ENCODE peak calls at places on chromosomes 4 and X, in eight cellular contexts. One of them, this sample, is unnamed.

GRCh38 chrX:69088171-69088938 is 76.9 kb downstream of the PJA1 start:
- DNase-seq in colonic mucosa: no peak
- DNase-seq in CD4-positive, alpha-beta T cell: no peak
- DNase-seq in K562: no peak
- DNase-seq in glutamatergic neuron: no peak
- DNase-seq in neural crest cell: peak
- DNase-seq in psoas muscle: no peak
- DNase-seq in tibial artery: no peak
- DNase-seq in this sample: no peak

GRCh38 chrX:1476682-1477081 is 24.0 kb upstream of the ASMTL start:
- DNase-seq in CD4-positive, alpha-beta T cell: no peak
- DNase-seq in glutamatergic neuron: no peak
- DNase-seq in colonic mucosa: peak
- DNase-seq in tibial artery: no peak
- DNase-seq in neural crest cell: no peak
- DNase-seq in psoas muscle: no peak
- DNase-seq in K562: no peak
- DNase-seq in this sample: no peak

GRCh38 chr4:1395941-1396805 is 10.1 kb downstream of the NKX1-1 start:
- DNase-seq in psoas muscle: no peak
- DNase-seq in tibial artery: peak
- DNase-seq in neural crest cell: no peak
- DNase-seq in colonic mucosa: no peak
- DNase-seq in glutamatergic neuron: no peak
- DNase-seq in K562: no peak
- DNase-seq in CD4-positive, alpha-beta T cell: no peak
- DNase-seq in this sample: no peak

GRCh38 chr4:140448162-140448561 is 20.7 kb upstream of the CLGN start:
- DNase-seq in neural crest cell: no peak
- DNase-seq in colonic mucosa: no peak
- DNase-seq in psoas muscle: no peak
- DNase-seq in glutamatergic neuron: no peak
- DNase-seq in K562: no peak
- DNase-seq in CD4-positive, alpha-beta T cell: no peak
- DNase-seq in tibial artery: no peak
- DNase-seq in this sample: no peak

GRCh38 chr4:8537041-8537461 is 43.1 kb upstream of the GPR78 start:
- DNase-seq in psoas muscle: peak
- DNase-seq in tibial artery: no peak
- DNase-seq in glutamatergic neuron: no peak
- DNase-seq in colonic mucosa: peak
- DNase-seq in CD4-positive, alpha-beta T cell: no peak
- DNase-seq in K562: peak
- DNase-seq in neural crest cell: no peak
- DNase-seq in this sample: no peak

GRCh38 chrX:53479295-53479694 is 45.1 kb upstream of the HSD17B10 start:
- DNase-seq in colonic mucosa: no peak
- DNase-seq in tibial artery: no peak
- DNase-seq in psoas muscle: no peak
- DNase-seq in glutamatergic neuron: no peak
- DNase-seq in neural crest cell: no peak
- DNase-seq in K562: peak
- DNase-seq in CD4-positive, alpha-beta T cell: no peak
- DNase-seq in this sample: no peak

GRCh38 chr4:109248322-109248895 is 54.0 kb downstream of the COL25A1 start:
- DNase-seq in tibial artery: no peak
- DNase-seq in neural crest cell: no peak
- DNase-seq in K562: no peak
- DNase-seq in CD4-positive, alpha-beta T cell: no peak
- DNase-seq in psoas muscle: no peak
- DNase-seq in glutamatergic neuron: no peak
- DNase-seq in colonic mucosa: no peak
- DNase-seq in this sample: no peak

GRCh38 chrX:84724576-84724975 is 222.3 kb upstream of the HDX start:
- DNase-seq in glutamatergic neuron: no peak
- DNase-seq in CD4-positive, alpha-beta T cell: no peak
- DNase-seq in colonic mucosa: no peak
- DNase-seq in neural crest cell: no peak
- DNase-seq in K562: no peak
- DNase-seq in tibial artery: no peak
- DNase-seq in psoas muscle: no peak
- DNase-seq in this sample: no peak

GRCh38 chr4:5821665-5822358 is 71.1 kb downstream of the CRMP1 start:
- DNase-seq in psoas muscle: no peak
- DNase-seq in colonic mucosa: no peak
- DNase-seq in K562: peak
- DNase-seq in glutamatergic neuron: peak
- DNase-seq in neural crest cell: peak
- DNase-seq in CD4-positive, alpha-beta T cell: no peak
- DNase-seq in tibial artery: no peak
- DNase-seq in this sample: peak

GRCh38 chr4:44661940-44662622 is 10.7 kb upstream of the YIPF7 start:
- DNase-seq in psoas muscle: no peak
- DNase-seq in tibial artery: no peak
- DNase-seq in neural crest cell: no peak
- DNase-seq in glutamatergic neuron: no peak
- DNase-seq in colonic mucosa: no peak
- DNase-seq in K562: no peak
- DNase-seq in CD4-positive, alpha-beta T cell: no peak
- DNase-seq in this sample: no peak

GRCh38 chrX:129781134-129782014 is 1.6 kb downstream of the SASH3 start:
- DNase-seq in neural crest cell: no peak
- DNase-seq in CD4-positive, alpha-beta T cell: peak
- DNase-seq in glutamatergic neuron: no peak
- DNase-seq in tibial artery: no peak
- DNase-seq in K562: no peak
- DNase-seq in psoas muscle: peak
- DNase-seq in colonic mucosa: no peak
- DNase-seq in this sample: no peak

GRCh38 chr4:134544303-134544761 is 342.7 kb upstream of the PABPC4L start:
- DNase-seq in psoas muscle: no peak
- DNase-seq in colonic mucosa: no peak
- DNase-seq in neural crest cell: no peak
- DNase-seq in glutamatergic neuron: no peak
- DNase-seq in CD4-positive, alpha-beta T cell: no peak
- DNase-seq in tibial artery: no peak
- DNase-seq in K562: no peak
- DNase-seq in this sample: no peak

GRCh38 chr4:184250795-184251679 is 33.4 kb upstream of the ENPP6 start:
- DNase-seq in tibial artery: no peak
- DNase-seq in glutamatergic neuron: no peak
- DNase-seq in psoas muscle: no peak
- DNase-seq in K562: peak
- DNase-seq in colonic mucosa: no peak
- DNase-seq in neural crest cell: no peak
- DNase-seq in CD4-positive, alpha-beta T cell: no peak
- DNase-seq in this sample: no peak

GRCh38 chr4:40713798-40714197 is 36.0 kb upstream of the NSUN7 start:
- DNase-seq in CD4-positive, alpha-beta T cell: no peak
- DNase-seq in glutamatergic neuron: no peak
- DNase-seq in colonic mucosa: no peak
- DNase-seq in K562: no peak
- DNase-seq in tibial artery: no peak
- DNase-seq in neural crest cell: no peak
- DNase-seq in psoas muscle: no peak
- DNase-seq in this sample: no peak

GRCh38 chr4:54032558-54033135 is 31.8 kb downstream of the CHIC2 start:
- DNase-seq in colonic mucosa: no peak
- DNase-seq in CD4-positive, alpha-beta T cell: no peak
- DNase-seq in glutamatergic neuron: no peak
- DNase-seq in K562: no peak
- DNase-seq in psoas muscle: no peak
- DNase-seq in neural crest cell: no peak
- DNase-seq in tibial artery: no peak
- DNase-seq in this sample: no peak

GRCh38 chrX:15815779-15816452 is 25.6 kb downstream of the ZRSR2 start:
- DNase-seq in K562: peak
- DNase-seq in tibial artery: no peak
- DNase-seq in neural crest cell: peak
- DNase-seq in CD4-positive, alpha-beta T cell: peak
- DNase-seq in psoas muscle: no peak
- DNase-seq in colonic mucosa: no peak
- DNase-seq in glutamatergic neuron: no peak
- DNase-seq in this sample: peak

GRCh38 chrX:69262036-69262905 is 97.0 kb upstream of the PJA1 start:
- DNase-seq in CD4-positive, alpha-beta T cell: no peak
- DNase-seq in psoas muscle: no peak
- DNase-seq in tibial artery: no peak
- DNase-seq in colonic mucosa: no peak
- DNase-seq in glutamatergic neuron: no peak
- DNase-seq in K562: no peak
- DNase-seq in neural crest cell: no peak
- DNase-seq in this sample: no peak

GRCh38 chr4:178316211-178316610 is 874.0 kb upstream of the AGA start:
- DNase-seq in K562: no peak
- DNase-seq in tibial artery: no peak
- DNase-seq in neural crest cell: no peak
- DNase-seq in colonic mucosa: peak
- DNase-seq in psoas muscle: no peak
- DNase-seq in CD4-positive, alpha-beta T cell: no peak
- DNase-seq in glutamatergic neuron: no peak
- DNase-seq in this sample: no peak

GRCh38 chrX:20515841-20516461 is 249.2 kb upstream of the RPS6KA3 start:
- DNase-seq in colonic mucosa: no peak
- DNase-seq in tibial artery: no peak
- DNase-seq in glutamatergic neuron: no peak
- DNase-seq in CD4-positive, alpha-beta T cell: no peak
- DNase-seq in psoas muscle: no peak
- DNase-seq in K562: peak
- DNase-seq in neural crest cell: no peak
- DNase-seq in this sample: no peak

GRCh38 chr4:87527446-87528240 is 1.5 kb downstream of the SPARCL1 start:
- DNase-seq in K562: no peak
- DNase-seq in psoas muscle: no peak
- DNase-seq in glutamatergic neuron: no peak
- DNase-seq in tibial artery: no peak
- DNase-seq in CD4-positive, alpha-beta T cell: no peak
- DNase-seq in neural crest cell: no peak
- DNase-seq in colonic mucosa: no peak
- DNase-seq in this sample: no peak

GRCh38 chr4:87529187-87529586 is at the start of gene SPARCL1:
- DNase-seq in glutamatergic neuron: no peak
- DNase-seq in tibial artery: no peak
- DNase-seq in CD4-positive, alpha-beta T cell: no peak
- DNase-seq in K562: no peak
- DNase-seq in psoas muscle: peak
- DNase-seq in neural crest cell: no peak
- DNase-seq in colonic mucosa: no peak
- DNase-seq in this sample: no peak

GRCh38 chr4:87524456-87524855 is 4.7 kb downstream of the SPARCL1 start:
- DNase-seq in glutamatergic neuron: no peak
- DNase-seq in psoas muscle: no peak
- DNase-seq in colonic mucosa: no peak
- DNase-seq in neural crest cell: no peak
- DNase-seq in K562: no peak
- DNase-seq in CD4-positive, alpha-beta T cell: no peak
- DNase-seq in tibial artery: no peak
- DNase-seq in this sample: no peak

GRCh38 chr4:87523307-87523706 is 5.9 kb downstream of the SPARCL1 start:
- DNase-seq in glutamatergic neuron: no peak
- DNase-seq in CD4-positive, alpha-beta T cell: no peak
- DNase-seq in K562: no peak
- DNase-seq in psoas muscle: no peak
- DNase-seq in neural crest cell: no peak
- DNase-seq in tibial artery: no peak
- DNase-seq in colonic mucosa: no peak
- DNase-seq in this sample: no peak

DNA sequence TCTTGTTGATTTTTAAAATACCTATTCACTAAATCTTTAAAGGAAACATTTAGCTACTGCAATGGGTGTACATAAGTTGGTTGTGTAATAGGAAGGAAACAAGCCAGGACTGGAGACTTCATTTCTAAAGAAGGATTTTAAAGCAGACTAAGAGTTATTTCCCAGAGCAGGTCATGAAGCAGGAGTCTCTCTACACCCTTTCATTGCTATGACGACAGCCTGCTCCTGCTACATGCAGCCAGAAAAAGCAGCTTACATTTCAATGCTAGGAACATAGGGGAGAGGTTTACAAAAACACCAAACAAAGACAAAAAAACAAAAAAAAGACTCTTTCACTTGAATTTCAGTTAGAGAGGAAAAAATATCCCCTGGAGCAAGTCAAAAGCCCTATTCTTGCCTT is 3.5 kb downstream of the SPARCL1 start:
- DNase-seq in glutamatergic neuron: no peak
- DNase-seq in psoas muscle: no peak
- DNase-seq in CD4-positive, alpha-beta T cell: no peak
- DNase-seq in neural crest cell: no peak
- DNase-seq in K562: no peak
- DNase-seq in tibial artery: no peak
- DNase-seq in colonic mucosa: no peak
- DNase-seq in this sample: no peak
- TF ChIP-seq CTCF in glutamatergic neuron: no peak
- TF ChIP-seq CTCF in psoas muscle: no peak
- TF ChIP-seq CTCF in CD4-positive, alpha-beta T cell: no peak
- TF ChIP-seq CTCF in neural crest cell: no peak
- TF ChIP-seq CTCF in K562: no peak
- TF ChIP-seq CTCF in tibial artery: no peak
- TF ChIP-seq CTCF in colonic mucosa: no peak
- TF ChIP-seq CTCF in this sample: no peak

DNA sequence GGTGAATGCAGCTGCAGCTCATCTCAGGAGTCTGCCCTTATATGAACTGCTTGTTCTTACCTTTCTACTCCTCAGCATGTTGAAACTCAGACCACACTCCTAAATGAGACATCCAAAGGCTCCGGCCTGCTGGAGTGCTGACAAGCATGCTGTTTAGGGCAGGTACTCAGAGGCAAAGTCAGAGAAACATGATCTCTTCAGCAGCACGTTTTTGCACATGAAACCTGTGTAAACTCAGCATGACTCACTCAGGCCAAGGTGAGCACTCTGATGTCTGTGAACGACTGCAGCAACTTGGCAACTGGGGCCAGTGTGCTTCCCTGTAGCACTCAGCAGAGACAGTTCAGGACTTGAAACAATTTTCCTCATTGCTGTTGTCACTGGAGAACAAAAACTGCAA is 109.5 kb downstream of the PACRGL start:
- DNase-seq in K562: no peak
- DNase-seq in colonic mucosa: no peak
- DNase-seq in tibial artery: no peak
- DNase-seq in neural crest cell: no peak
- DNase-seq in CD4-positive, alpha-beta T cell: no peak
- DNase-seq in psoas muscle: no peak
- DNase-seq in glutamatergic neuron: no peak
- DNase-seq in this sample: no peak
- TF ChIP-seq CTCF in K562: no peak
- TF ChIP-seq CTCF in colonic mucosa: no peak
- TF ChIP-seq CTCF in tibial artery: no peak
- TF ChIP-seq CTCF in neural crest cell: no peak
- TF ChIP-seq CTCF in CD4-positive, alpha-beta T cell: no peak
- TF ChIP-seq CTCF in psoas muscle: no peak
- TF ChIP-seq CTCF in glutamatergic neuron: no peak
- TF ChIP-seq CTCF in this sample: no peak

GRCh38 chrX:154329284-154329683 is 33.7 kb downstream of the TKTL1 start:
- DNase-seq in glutamatergic neuron: no peak
- DNase-seq in colonic mucosa: no peak
- DNase-seq in psoas muscle: no peak
- DNase-seq in K562: no peak
- DNase-seq in CD4-positive, alpha-beta T cell: no peak
- DNase-seq in neural crest cell: no peak
- DNase-seq in tibial artery: no peak
- DNase-seq in this sample: no peak
- TF ChIP-seq CTCF in glutamatergic neuron: no peak
- TF ChIP-seq CTCF in colonic mucosa: no peak
- TF ChIP-seq CTCF in psoas muscle: no peak
- TF ChIP-seq CTCF in K562: no peak
- TF ChIP-seq CTCF in CD4-positive, alpha-beta T cell: no peak
- TF ChIP-seq CTCF in neural crest cell: no peak
- TF ChIP-seq CTCF in tibial artery: no peak
- TF ChIP-seq CTCF in this sample: no peak

GRCh38 chrX:131262738-131263679 is 26.1 kb downstream of the IGSF1 start:
- DNase-seq in tibial artery: no peak
- DNase-seq in neural crest cell: no peak
- DNase-seq in glutamatergic neuron: peak
- DNase-seq in colonic mucosa: no peak
- DNase-seq in K562: peak
- DNase-seq in psoas muscle: no peak
- DNase-seq in CD4-positive, alpha-beta T cell: no peak
- DNase-seq in this sample: peak
- TF ChIP-seq CTCF in tibial artery: no peak
- TF ChIP-seq CTCF in neural crest cell: peak
- TF ChIP-seq CTCF in glutamatergic neuron: no peak
- TF ChIP-seq CTCF in colonic mucosa: no peak
- TF ChIP-seq CTCF in K562: peak
- TF ChIP-seq CTCF in psoas muscle: peak
- TF ChIP-seq CTCF in CD4-positive, alpha-beta T cell: no peak
- TF ChIP-seq CTCF in this sample: no peak

This sample was measured in endothelial cell.